ENCODE peak calls at places on chromosomes 7 and 10, in ten cellular contexts. Y is NCI-H69, Z is non-pigmented ciliary epithelial cell, Q is fibroblast of lung, I is cardiac fibroblast, B is fibroblast of the conjunctiva, V is amniotic stem cell, G is SW480, D is MM.1S, H is activated T-cell treated with anti-CD3 and anti-CD28 coated beads for 48 hours. U is an unnamed sample.
A peak's percentile ranks its signal among the peaks of the same experiment; 100 is the strongest.

GRCh38 chr7:4714161-4714700 is 32.1 kb downstream of the FOXK1 start:
- DNase-seq in Y (no peak), Z (no peak), Q (no peak), I (no peak), B (no peak), V (no peak), G (no peak), D (no peak), H (no peak), U (no peak)

GRCh38 chr7:73487486-73487885 is 34.6 kb downstream of the BAZ1B start:
- DNase-seq in Y (no peak), Z (no peak), Q (no peak), I (peak; percentile 21), B (no peak), V (no peak), G (no peak), D (no peak), H (no peak), U (no peak)

GRCh38 chr10:103840747-103841085 is 14.7 kb downstream of the SH3PXD2A start:
- DNase-seq in Y (no peak), Z (no peak), Q (no peak), I (no peak), B (no peak), V (no peak), G (no peak), D (no peak), H (no peak), U (no peak)

GRCh38 chr7:23530901-23531793 is 634 bp downstream of the TRA2A start:
- DNase-seq in Y (peak; percentile 85), Z (no peak), Q (peak; percentile 73), I (peak; percentile 70), B (peak; percentile 24), V (peak; percentile 39), G (peak; percentile 77), D (peak; percentile 50), H (peak; percentile 46), U (no peak)

GRCh38 chr10:89207801-89208551 is 859 bp upstream of the CH25H start:
- DNase-seq in Y (peak; percentile 22), Z (no peak), Q (no peak), I (peak; percentile 33), B (no peak), V (no peak), G (no peak), D (no peak), H (no peak), U (no peak)

GRCh38 chr10:14186245-14186644 is 144.5 kb downstream of the FRMD4A start:
- DNase-seq in Y (peak; percentile 25), Z (no peak), Q (no peak), I (peak; percentile 41), B (no peak), V (no peak), G (peak; percentile 43), D (peak; percentile 17), H (no peak), U (no peak)

GRCh38 chr7:39017369-39017768 is 39.7 kb downstream of the POU6F2 start:
- DNase-seq in Y (no peak), Z (no peak), Q (no peak), I (no peak), B (no peak), V (no peak), G (no peak), D (no peak), H (no peak), U (no peak)

GRCh38 chr10:35577915-35578607 is 27.1 kb upstream of the GJD4 start:
- DNase-seq in Y (peak; percentile 4), Z (peak; percentile 28), Q (no peak), I (peak; percentile 89), B (no peak), V (no peak), G (no peak), D (no peak), H (no peak), U (no peak)

GRCh38 chr7:45973725-45974532 is 52.9 kb upstream of the IGFBP3 start:
- DNase-seq in Y (no peak), Z (no peak), Q (no peak), I (no peak), B (no peak), V (no peak), G (peak; percentile 100), D (no peak), H (no peak), U (no peak)

GRCh38 chr10:94546058-94546595 is 539 bp downstream of the HELLS start:
- DNase-seq in Y (peak; percentile 66), Z (no peak), Q (peak; percentile 30), I (peak; percentile 30), B (no peak), V (no peak), G (peak; percentile 35), D (peak; percentile 21), H (no peak), U (no peak)

GRCh38 chr7:107725138-107725740 is 18.7 kb upstream of the CBLL1 start:
- DNase-seq in Y (peak; percentile 74), Z (no peak), Q (peak; percentile 76), I (peak; percentile 83), B (peak; percentile 55), V (peak; percentile 59), G (peak; percentile 86), D (peak; percentile 66), H (peak; percentile 20), U (peak; percentile 37)

GRCh38 chr10:29703276-29703675 is 68.5 kb upstream of the SVIL start:
- DNase-seq in Y (peak; percentile 95), Z (no peak), Q (no peak), I (no peak), B (no peak), V (no peak), G (no peak), D (no peak), H (no peak), U (no peak)

GRCh38 chr7:41161188-41161587 is 541.7 kb downstream of the INHBA start:
- DNase-seq in Y (no peak), Z (no peak), Q (no peak), I (no peak), B (no peak), V (no peak), G (no peak), D (no peak), H (no peak), U (no peak)

GRCh38 chr7:92685146-92686042 is 95.2 kb upstream of the FAM133B start:
- DNase-seq in Y (no peak), Z (no peak), Q (no peak), I (no peak), B (no peak), V (no peak), G (no peak), D (no peak), H (peak; percentile 23), U (no peak)

GRCh38 chr10:48464871-48465736 is 139.8 kb downstream of the ARHGAP22 start:
- DNase-seq in Y (no peak), Z (no peak), Q (no peak), I (no peak), B (no peak), V (no peak), G (no peak), D (no peak), H (no peak), U (no peak)

GRCh38 chr10:104809288-104810090 is 168.4 kb downstream of the SORCS3 start:
- DNase-seq in Y (peak; percentile 88), Z (peak; percentile 9), Q (no peak), I (peak; percentile 38), B (no peak), V (no peak), G (peak; percentile 97), D (peak; percentile 88), H (no peak), U (no peak)

GRCh38 chr7:5284304-5285281 is 1.9 kb downstream of the SLC29A4 start:
- DNase-seq in Y (peak; percentile 87), Z (no peak), Q (peak; percentile 24), I (peak; percentile 15), B (no peak), V (no peak), G (peak; percentile 84), D (peak; percentile 12), H (peak; percentile 12), U (no peak)

GRCh38 chr7:77746824-77747165 is 50.5 kb downstream of the RSBN1L start:
- DNase-seq in Y (no peak), Z (no peak), Q (no peak), I (no peak), B (no peak), V (no peak), G (no peak), D (no peak), H (no peak), U (no peak)

GRCh38 chr7:127250312-127251047 is 2.3 kb downstream of the GRM8 start:
- DNase-seq in Y (peak; percentile 39), Z (no peak), Q (no peak), I (peak; percentile 10), B (no peak), V (no peak), G (peak; percentile 35), D (no peak), H (no peak), U (no peak)

GRCh38 chr10:75276029-75276872 is 40.5 kb upstream of the COMTD1 start:
- DNase-seq in Y (no peak), Z (no peak), Q (no peak), I (no peak), B (no peak), V (no peak), G (peak; percentile 32), D (no peak), H (no peak), U (no peak)

GRCh38 chr10:110411047-110411410 is 86.7 kb upstream of the DUSP5 start:
- DNase-seq in Y (no peak), Z (no peak), Q (peak; percentile 50), I (peak; percentile 68), B (no peak), V (no peak), G (peak; percentile 49), D (no peak), H (no peak), U (no peak)

GRCh38 chr7:98240961-98241673 is 10.9 kb downstream of the TECPR1 start:
- DNase-seq in Y (peak; percentile 49), Z (no peak), Q (peak; percentile 26), I (peak; percentile 55), B (peak; percentile 10), V (no peak), G (peak; percentile 49), D (peak; percentile 29), H (no peak), U (no peak)

GRCh38 chr7:33250421-33250827 is 121.1 kb downstream of the BBS9 start:
- DNase-seq in Y (no peak), Z (peak; percentile 45), Q (peak; percentile 74), I (peak; percentile 79), B (peak; percentile 70), V (peak; percentile 21), G (no peak), D (no peak), H (no peak), U (peak; percentile 83)

GRCh38 chr10:23581906-23582305 is 143.0 kb downstream of the OTUD1 start:
- DNase-seq in Y (no peak), Z (no peak), Q (no peak), I (no peak), B (no peak), V (no peak), G (no peak), D (no peak), H (no peak), U (no peak)

GRCh38 chr10:128908109-128908898 is 558.7 kb upstream of the MGMT start:
- DNase-seq in Y (no peak), Z (no peak), Q (no peak), I (no peak), B (no peak), V (no peak), G (no peak), D (peak; percentile 93), H (no peak), U (no peak)

GRCh38 chr7:33888206-33888605 is 17.1 kb upstream of the BMPER start:
- DNase-seq in Y (peak; percentile 49), Z (no peak), Q (no peak), I (no peak), B (no peak), V (no peak), G (no peak), D (no peak), H (no peak), U (no peak)

GRCh38 chr7:17030559-17030958 is 148.8 kb upstream of the AGR3 start:
- DNase-seq in Y (no peak), Z (no peak), Q (no peak), I (no peak), B (no peak), V (no peak), G (no peak), D (peak; percentile 12), H (no peak), U (no peak)

GRCh38 chr10:118565301-118566075 is 30.0 kb downstream of the PRLHR start:
- DNase-seq in Y (no peak), Z (no peak), Q (no peak), I (no peak), B (no peak), V (no peak), G (no peak), D (no peak), H (no peak), U (no peak)